ENCODE peak calls at places on chromosomes 13 and 19, in four cellular contexts. One of them, this sample, is unnamed.

GRCh38 chr19:996051-996838 is 4.0 kb upstream of the GRIN3B start:
- DNase-seq in astrocyte of the spinal cord: peak; percentile 45
- DNase-seq in stimulated activated CD4-positive, alpha-beta T cell treated with anti-CD3 and anti-CD28 coated beads, TNF-alpha, amount 100 ng/mL, for 24 hours: peak; percentile 56
- DNase-seq in K562: peak; percentile 74
- DNase-seq in this sample: peak; percentile 72

GRCh38 chr19:5547881-5548280 is 19.9 kb downstream of the TINCR start:
- DNase-seq in astrocyte of the spinal cord: peak; percentile 31
- DNase-seq in K562: peak; percentile 47
- DNase-seq in stimulated activated CD4-positive, alpha-beta T cell treated with anti-CD3 and anti-CD28 coated beads, TNF-alpha, amount 100 ng/mL, for 24 hours: no peak
- DNase-seq in this sample: no peak

GRCh38 chr19:31470229-31470939 is 121.1 kb upstream of the TSHZ3 start:
- DNase-seq in astrocyte of the spinal cord: no peak
- DNase-seq in K562: no peak
- DNase-seq in stimulated activated CD4-positive, alpha-beta T cell treated with anti-CD3 and anti-CD28 coated beads, TNF-alpha, amount 100 ng/mL, for 24 hours: no peak
- DNase-seq in this sample: no peak

GRCh38 chr13:39967199-39967959 is 311.9 kb downstream of the COG6 start:
- DNase-seq in astrocyte of the spinal cord: no peak
- DNase-seq in stimulated activated CD4-positive, alpha-beta T cell treated with anti-CD3 and anti-CD28 coated beads, TNF-alpha, amount 100 ng/mL, for 24 hours: no peak
- DNase-seq in K562: no peak
- DNase-seq in this sample: peak; percentile 11

GRCh38 chr19:51317381-51317780 is 5.9 kb downstream of the IGLON5 start:
- DNase-seq in K562: no peak
- DNase-seq in stimulated activated CD4-positive, alpha-beta T cell treated with anti-CD3 and anti-CD28 coated beads, TNF-alpha, amount 100 ng/mL, for 24 hours: no peak
- DNase-seq in astrocyte of the spinal cord: no peak
- DNase-seq in this sample: peak; percentile 62

GRCh38 chr13:73171926-73172325 is 113.1 kb downstream of the KLF5 start:
- DNase-seq in K562: no peak
- DNase-seq in astrocyte of the spinal cord: no peak
- DNase-seq in stimulated activated CD4-positive, alpha-beta T cell treated with anti-CD3 and anti-CD28 coated beads, TNF-alpha, amount 100 ng/mL, for 24 hours: no peak
- DNase-seq in this sample: no peak

GRCh38 chr13:111326981-111327642 is 6.7 kb downstream of the TEX29 start:
- DNase-seq in K562: no peak
- DNase-seq in stimulated activated CD4-positive, alpha-beta T cell treated with anti-CD3 and anti-CD28 coated beads, TNF-alpha, amount 100 ng/mL, for 24 hours: no peak
- DNase-seq in astrocyte of the spinal cord: no peak
- DNase-seq in this sample: no peak

GRCh38 chr19:36113425-36113824 is 1.2 kb downstream of the POLR2I start:
- DNase-seq in astrocyte of the spinal cord: no peak
- DNase-seq in stimulated activated CD4-positive, alpha-beta T cell treated with anti-CD3 and anti-CD28 coated beads, TNF-alpha, amount 100 ng/mL, for 24 hours: no peak
- DNase-seq in K562: no peak
- DNase-seq in this sample: no peak

GRCh38 chr19:48938256-48938655 is 4.8 kb downstream of the DHDH start:
- DNase-seq in stimulated activated CD4-positive, alpha-beta T cell treated with anti-CD3 and anti-CD28 coated beads, TNF-alpha, amount 100 ng/mL, for 24 hours: no peak
- DNase-seq in K562: no peak
- DNase-seq in astrocyte of the spinal cord: no peak
- DNase-seq in this sample: no peak

GRCh38 chr13:83248751-83249150 is 633.5 kb downstream of the SLITRK1 start:
- DNase-seq in K562: no peak
- DNase-seq in astrocyte of the spinal cord: no peak
- DNase-seq in stimulated activated CD4-positive, alpha-beta T cell treated with anti-CD3 and anti-CD28 coated beads, TNF-alpha, amount 100 ng/mL, for 24 hours: no peak
- DNase-seq in this sample: no peak

GRCh38 chr13:49932066-49932465 is 4.1 kb downstream of the SPRYD7 start:
- DNase-seq in stimulated activated CD4-positive, alpha-beta T cell treated with anti-CD3 and anti-CD28 coated beads, TNF-alpha, amount 100 ng/mL, for 24 hours: no peak
- DNase-seq in K562: no peak
- DNase-seq in astrocyte of the spinal cord: no peak
- DNase-seq in this sample: no peak

GRCh38 chr13:47917022-47917574 is 84.0 kb downstream of the SUCLA2 start:
- DNase-seq in stimulated activated CD4-positive, alpha-beta T cell treated with anti-CD3 and anti-CD28 coated beads, TNF-alpha, amount 100 ng/mL, for 24 hours: no peak
- DNase-seq in astrocyte of the spinal cord: no peak
- DNase-seq in K562: no peak
- DNase-seq in this sample: no peak

GRCh38 chr13:47841131-47841530 is 159.9 kb downstream of the SUCLA2 start:
- DNase-seq in stimulated activated CD4-positive, alpha-beta T cell treated with anti-CD3 and anti-CD28 coated beads, TNF-alpha, amount 100 ng/mL, for 24 hours: no peak
- DNase-seq in K562: no peak
- DNase-seq in astrocyte of the spinal cord: no peak
- DNase-seq in this sample: no peak

GRCh38 chr13:107870400-107870799 is 344.9 kb downstream of the LIG4 start:
- DNase-seq in astrocyte of the spinal cord: no peak
- DNase-seq in stimulated activated CD4-positive, alpha-beta T cell treated with anti-CD3 and anti-CD28 coated beads, TNF-alpha, amount 100 ng/mL, for 24 hours: no peak
- DNase-seq in K562: no peak
- DNase-seq in this sample: no peak

GRCh38 chr13:32587014-32587773 is 942 bp downstream of the PDS5B start:
- DNase-seq in K562: peak; percentile 54
- DNase-seq in stimulated activated CD4-positive, alpha-beta T cell treated with anti-CD3 and anti-CD28 coated beads, TNF-alpha, amount 100 ng/mL, for 24 hours: peak; percentile 59
- DNase-seq in astrocyte of the spinal cord: peak; percentile 70
- DNase-seq in this sample: peak; percentile 81

GRCh38 chr13:39210961-39211534 is 172.8 kb downstream of the NHLRC3 start:
- DNase-seq in K562: no peak
- DNase-seq in astrocyte of the spinal cord: no peak
- DNase-seq in stimulated activated CD4-positive, alpha-beta T cell treated with anti-CD3 and anti-CD28 coated beads, TNF-alpha, amount 100 ng/mL, for 24 hours: no peak
- DNase-seq in this sample: no peak

GRCh38 chr13:29496241-29496712 is 99.2 kb downstream of the SLC7A1 start:
- DNase-seq in K562: no peak
- DNase-seq in astrocyte of the spinal cord: no peak
- DNase-seq in stimulated activated CD4-positive, alpha-beta T cell treated with anti-CD3 and anti-CD28 coated beads, TNF-alpha, amount 100 ng/mL, for 24 hours: no peak
- DNase-seq in this sample: no peak

GRCh38 chr19:57512845-57513244 is 13.1 kb downstream of the ZNF773 start:
- DNase-seq in K562: no peak
- DNase-seq in astrocyte of the spinal cord: peak; percentile 43
- DNase-seq in stimulated activated CD4-positive, alpha-beta T cell treated with anti-CD3 and anti-CD28 coated beads, TNF-alpha, amount 100 ng/mL, for 24 hours: no peak
- DNase-seq in this sample: peak; percentile 60

GRCh38 chr13:51906581-51906980 is 44.8 kb downstream of the CCDC70 start:
- DNase-seq in K562: no peak
- DNase-seq in stimulated activated CD4-positive, alpha-beta T cell treated with anti-CD3 and anti-CD28 coated beads, TNF-alpha, amount 100 ng/mL, for 24 hours: no peak
- DNase-seq in astrocyte of the spinal cord: peak; percentile 4
- DNase-seq in this sample: no peak